ENCODE peak calls at places on chromosome 21, in nine cellular contexts. C is activated T-helper 9 cell treated with anti-CD3 and anti-CD28 coated beads, Interleukin-2, amount 50 U/mL, for 16 hours; J is cardiac fibroblast; Q is A549; X is T follicular helper cell; N is GM10248; O is psoas muscle; Y is ELF-1; F is HS-5. B is an unnamed sample.

GRCh38 chr21:46195595-46196195 is 11.4 kb upstream of the SPATC1L start:
- DNase-seq in Y (no peak), N (no peak), Q (no peak), J (no peak), C (no peak), X (no peak), O (no peak), F (no peak), B (no peak)

GRCh38 chr21:46540087-46540710 is 64.7 kb downstream of the S100B start:
- DNase-seq in F (no peak), O (peak), Y (no peak), X (no peak), N (no peak), C (no peak), J (no peak), Q (no peak), B (no peak)

GRCh38 chr21:45378258-45378966 is 26.6 kb upstream of the COL18A1 start:
- DNase-seq in Y (peak), C (no peak), X (no peak), O (no peak), Q (no peak), J (no peak), F (no peak), N (no peak), B (no peak)

GRCh38 chr21:44760376-44760775 is 41.2 kb downstream of the UBE2G2 start:
- DNase-seq in Y (no peak), C (no peak), J (no peak), F (no peak), O (no peak), N (no peak), X (no peak), Q (no peak), B (no peak)

GRCh38 chr21:17512245-17513213 is at the start of gene CXADR:
- DNase-seq in O (no peak), F (peak), Q (peak), X (peak), Y (peak), N (peak), C (peak), J (peak), B (no peak)

GRCh38 chr21:34085129-34085528 is 11.8 kb downstream of the MRPS6 start:
- DNase-seq in O (no peak), Q (no peak), J (no peak), Y (no peak), N (no peak), F (no peak), C (no peak), X (no peak), B (no peak)

GRCh38 chr21:15034126-15034848 is 30.5 kb downstream of the NRIP1 start:
- DNase-seq in Y (no peak), X (no peak), O (no peak), N (no peak), J (peak), C (no peak), F (peak), Q (no peak), B (no peak)

GRCh38 chr21:25342811-25343210 is 264.5 kb downstream of the MRPL39 start:
- DNase-seq in J (peak), F (peak), N (no peak), O (no peak), Q (no peak), Y (no peak), X (no peak), C (no peak), B (no peak)

GRCh38 chr21:45957551-45957950 is 24.0 kb upstream of the COL6A1 start:
- DNase-seq in F (no peak), N (no peak), O (no peak), Q (no peak), X (no peak), C (no peak), Y (no peak), J (no peak), B (no peak)

GRCh38 chr21:16070207-16070651 is 340.4 kb downstream of the USP25 start:
- DNase-seq in O (no peak), J (no peak), C (no peak), X (no peak), Q (no peak), Y (no peak), N (no peak), F (no peak), B (no peak)

GRCh38 chr21:28152729-28153128 is 839.9 kb downstream of the LTN1 start:
- DNase-seq in O (no peak), J (no peak), F (no peak), Q (no peak), N (no peak), C (no peak), Y (no peak), X (no peak), B (no peak)

GRCh38 chr21:25563399-25564116 is 43.7 kb downstream of the MRPL39 start:
- DNase-seq in X (no peak), F (no peak), Q (no peak), N (no peak), Y (no peak), O (no peak), J (peak), C (no peak), B (no peak)

GRCh38 chr21:24759348-24760118 is 847.7 kb downstream of the MRPL39 start:
- DNase-seq in Y (no peak), C (no peak), F (peak), X (no peak), N (no peak), J (no peak), Q (no peak), O (no peak), B (no peak)

GRCh38 chr21:35367558-35367957 is 318.5 kb upstream of the RUNX1 start:
- DNase-seq in F (no peak), Q (no peak), X (no peak), Y (no peak), O (no peak), J (no peak), C (no peak), N (no peak), B (no peak)

GRCh38 chr21:24590261-24590660 is 1017.0 kb downstream of the MRPL39 start:
- DNase-seq in Q (no peak), X (no peak), F (no peak), J (no peak), O (no peak), Y (no peak), C (no peak), N (no peak), B (no peak)

GRCh38 chr21:38289697-38290096 is 32.9 kb downstream of the KCNJ15 start:
- DNase-seq in O (no peak), J (peak), Y (no peak), Q (no peak), N (no peak), X (no peak), F (peak), C (no peak), B (no peak)

B was measured in Panc1.